ENCODE peak calls at places on chromosomes 12 and 14, in six cellular contexts. R is NB4, E is pancreas, C is fibroblast of lung, G is SK-N-MC, A is SK-N-SH. U is an unnamed sample.

GRCh38 chr12:82398883-82399282 is 40.6 kb downstream of the METTL25 start:
- DNase-seq in R (no peak), E (no peak), C (no peak), G (no peak), A (no peak), U (no peak)

GRCh38 chr14:78403278-78403815 is 233.2 kb downstream of the NRXN3 start:
- DNase-seq in R (peak), E (no peak), C (no peak), G (no peak), A (no peak), U (no peak)

GRCh38 chr14:93936245-93936644 is 9.1 kb downstream of the FAM181A start:
- DNase-seq in R (peak), E (no peak), C (no peak), G (peak), A (peak), U (peak)

GRCh38 chr14:32635103-32635719 is 303.5 kb upstream of the NPAS3 start:
- DNase-seq in R (no peak), E (no peak), C (peak), G (no peak), A (no peak), U (no peak)

GRCh38 chr14:90846511-90846910 is 30.3 kb upstream of the TTC7B start:
- DNase-seq in R (peak), E (no peak), C (no peak), G (no peak), A (no peak), U (no peak)

GRCh38 chr12:130202201-130202600 is 39.9 kb downstream of the FZD10 start:
- DNase-seq in R (no peak), E (no peak), C (no peak), G (no peak), A (no peak), U (no peak)

GRCh38 chr12:52698634-52699340 is 4.5 kb downstream of the KRT77 start:
- DNase-seq in R (no peak), E (no peak), C (no peak), G (no peak), A (no peak), U (no peak)

GRCh38 chr12:132285991-132286681 is 43.3 kb downstream of the GALNT9 start:
- DNase-seq in R (no peak), E (peak), C (peak), G (no peak), A (peak), U (no peak)

GRCh38 chr12:52003016-52003550 is 3.7 kb upstream of the TAMALIN start:
- DNase-seq in R (no peak), E (no peak), C (no peak), G (no peak), A (no peak), U (no peak)

GRCh38 chr12:108564724-108565123 is 2.3 kb downstream of the ISCU start:
- DNase-seq in R (no peak), E (no peak), C (no peak), G (no peak), A (no peak), U (no peak)

GRCh38 chr14:34981743-34982420 is 910 bp upstream of the SRP54 start:
- DNase-seq in R (peak), E (peak), C (no peak), G (no peak), A (peak), U (no peak)

GRCh38 chr12:5571115-5571514 is 139.2 kb downstream of the NTF3 start:
- DNase-seq in R (no peak), E (no peak), C (no peak), G (no peak), A (no peak), U (no peak)

GRCh38 chr12:17283563-17283962 is 677.6 kb upstream of the LMO3 start:
- DNase-seq in R (no peak), E (no peak), C (no peak), G (no peak), A (no peak), U (no peak)

GRCh38 chr14:65065719-65066118 is 36.6 kb downstream of the MAX start:
- DNase-seq in R (no peak), E (no peak), C (no peak), G (no peak), A (no peak), U (no peak)

GRCh38 chr14:100665518-100666032 is 61.1 kb upstream of the DLK1 start:
- DNase-seq in R (no peak), E (peak), C (peak), G (no peak), A (no peak), U (no peak)

GRCh38 chr12:47079894-47080724 is at the start of gene AMIGO2:
- DNase-seq in R (peak), E (peak), C (peak), G (no peak), A (no peak), U (peak)

GRCh38 chr12:60487284-60487683 is 891.5 kb downstream of the SLC16A7 start:
- DNase-seq in R (no peak), E (no peak), C (no peak), G (no peak), A (no peak), U (no peak)

GRCh38 chr12:78361683-78362082 is 502.9 kb upstream of the SYT1 start:
- DNase-seq in R (no peak), E (no peak), C (no peak), G (no peak), A (no peak), U (no peak)

GRCh38 chr14:64685364-64686130 is 18.7 kb upstream of the PLEKHG3 start:
- DNase-seq in R (peak), E (no peak), C (no peak), G (no peak), A (peak), U (no peak)

GRCh38 chr12:113291586-113291985 is 43.3 kb downstream of the SLC8B1 start:
- DNase-seq in R (no peak), E (no peak), C (no peak), G (no peak), A (peak), U (no peak)

GRCh38 chr12:124994435-124994975 is 1.1 kb downstream of the BRI3BP start:
- DNase-seq in R (peak), E (no peak), C (no peak), G (no peak), A (no peak), U (peak)

GRCh38 chr14:36105401-36105800 is 71.1 kb downstream of the PTCSC3 start:
- DNase-seq in R (peak), E (no peak), C (no peak), G (no peak), A (no peak), U (no peak)

GRCh38 chr14:51604078-51604477 is 47.6 kb upstream of the FRMD6 start:
- DNase-seq in R (no peak), E (no peak), C (peak), G (no peak), A (no peak), U (no peak)
- H3K4me3 ChIP-seq in R (no peak), E (no peak), C (no peak), G (no peak), A (no peak), U (no peak)

DNA sequence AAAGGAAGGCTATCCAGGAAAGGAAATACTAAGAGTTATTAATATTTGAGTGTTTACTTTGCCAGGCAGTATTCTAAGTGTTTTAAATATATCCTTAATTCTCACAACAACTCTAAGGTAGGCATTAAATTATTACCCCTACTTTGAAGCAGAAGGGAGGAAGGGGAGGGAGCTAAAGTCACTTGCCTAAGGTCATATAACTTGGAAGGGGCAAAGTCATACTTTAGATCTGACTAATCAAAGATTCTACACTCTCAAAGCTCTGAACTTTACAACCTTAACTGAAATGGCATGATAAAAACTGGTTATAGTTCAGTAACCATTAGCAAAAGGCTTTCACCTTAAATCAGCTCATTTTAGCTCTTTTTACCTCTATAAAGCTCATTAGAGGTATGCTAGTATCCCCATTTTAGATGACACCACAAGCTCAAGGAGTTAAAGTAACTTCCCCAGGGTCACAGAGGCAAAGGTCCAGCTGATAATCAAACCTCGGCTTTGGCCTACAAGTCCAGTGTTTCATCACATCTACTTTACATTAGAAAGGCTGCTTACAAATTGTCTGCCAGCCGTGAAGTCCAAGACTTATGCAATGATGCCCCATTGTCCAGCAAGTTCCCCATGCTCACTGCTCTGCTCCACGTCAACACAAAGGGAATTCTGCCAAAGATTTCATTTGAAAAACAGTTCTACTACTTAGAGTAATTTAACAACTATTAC is 223.9 kb downstream of the MED13L start:
- DNase-seq in R (peak), E (no peak), C (peak), G (no peak), A (no peak), U (no peak)
- H3K4me3 ChIP-seq in R (no peak), E (no peak), C (no peak), G (no peak), A (no peak), U (no peak)

DNA sequence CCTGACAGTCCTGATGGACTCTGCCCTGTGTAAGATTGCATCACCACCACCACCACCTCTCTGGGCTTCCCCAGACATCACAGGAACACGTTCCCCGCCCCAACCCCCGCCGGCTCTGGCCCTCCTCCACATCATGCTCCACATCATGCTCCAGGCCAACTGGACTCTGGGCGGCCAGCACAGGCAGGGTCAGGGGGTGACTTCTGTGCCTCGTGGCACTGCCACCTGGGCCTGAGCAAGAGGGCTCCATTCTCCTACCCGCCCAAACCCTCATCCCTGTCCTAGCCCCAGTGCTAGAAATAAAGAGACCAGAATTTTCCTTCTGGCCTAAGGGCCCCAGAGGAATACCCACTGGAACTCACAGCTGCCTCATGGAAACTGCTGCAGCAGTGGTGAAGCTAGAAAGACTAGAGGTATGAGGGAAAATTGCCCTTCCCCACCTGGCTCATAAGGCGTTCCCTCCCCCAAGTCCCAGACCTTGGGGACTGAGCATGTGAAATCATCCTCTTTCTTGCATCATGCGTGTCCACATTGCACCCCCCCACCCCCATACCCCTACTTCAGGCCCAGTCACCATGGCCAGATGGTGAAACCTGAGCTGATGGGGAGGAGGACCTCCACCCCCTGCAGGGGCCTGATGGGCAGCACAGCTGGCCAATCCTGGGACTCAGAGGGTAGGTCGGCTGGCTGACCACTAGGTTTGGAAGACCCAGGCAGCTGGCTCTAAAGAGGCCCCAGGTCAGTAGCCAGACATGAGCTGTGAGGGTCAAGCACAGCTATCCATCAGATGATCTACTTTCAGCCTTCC is at the start of gene INHBE:
- DNase-seq in R (peak), E (no peak), C (peak), G (no peak), A (no peak), U (no peak)
- H3K4me3 ChIP-seq in R (no peak), E (no peak), C (no peak), G (no peak), A (no peak), U (peak)

GRCh38 chr12:116540617-116541152 is 18.5 kb upstream of the MAP1LC3B2 start:
- DNase-seq in R (no peak), E (no peak), C (no peak), G (no peak), A (no peak), U (no peak)
- H3K4me3 ChIP-seq in R (no peak), E (no peak), C (no peak), G (peak), A (peak), U (no peak)

GRCh38 chr14:103378042-103378854 is 7.0 kb upstream of the MARK3 start:
- DNase-seq in R (peak), E (no peak), C (no peak), G (no peak), A (no peak), U (no peak)
- H3K4me3 ChIP-seq in R (no peak), E (no peak), C (no peak), G (no peak), A (no peak), U (no peak)

GRCh38 chr12:116472193-116472592 is 87.0 kb upstream of the MAP1LC3B2 start:
- DNase-seq in R (no peak), E (no peak), C (no peak), G (no peak), A (no peak), U (no peak)

GRCh38 chr12:116474331-116474730 is 84.8 kb upstream of the MAP1LC3B2 start:
- DNase-seq in R (peak), E (no peak), C (no peak), G (no peak), A (no peak), U (no peak)

GRCh38 chr12:116476227-116476852 is 82.8 kb upstream of the MAP1LC3B2 start:
- DNase-seq in R (no peak), E (peak), C (peak), G (no peak), A (no peak), U (no peak)

GRCh38 chr12:116474899-116475298 is 84.3 kb upstream of the MAP1LC3B2 start:
- DNase-seq in R (no peak), E (no peak), C (no peak), G (no peak), A (no peak), U (no peak)

DNA sequence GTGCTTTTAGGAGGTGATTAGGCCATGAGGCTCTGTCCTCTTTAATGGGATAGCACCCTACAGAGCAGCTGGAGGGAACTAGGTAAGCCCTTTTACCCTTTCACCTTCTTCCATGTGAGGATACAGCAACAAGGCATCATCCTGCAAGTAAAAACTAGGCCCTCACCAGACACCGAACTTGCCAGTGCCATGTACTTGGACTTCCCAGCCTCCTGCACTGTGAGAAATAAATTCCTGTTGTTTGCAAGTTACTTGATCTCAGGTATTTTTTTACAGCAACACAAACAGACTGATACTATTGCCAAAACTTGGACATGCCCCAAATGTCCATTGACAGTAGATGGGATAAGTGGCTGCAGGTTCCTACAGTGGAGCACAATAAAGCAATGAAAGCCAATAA is 85.8 kb upstream of the MAP1LC3B2 start:
- DNase-seq in R (no peak), E (no peak), C (no peak), G (no peak), A (no peak), U (no peak)
- H3K4me3 ChIP-seq in R (no peak), E (no peak), C (no peak), G (no peak), A (no peak), U (no peak)

GRCh38 chr14:63204407-63205280 is at the start of gene RHOJ:
- DNase-seq in R (no peak), E (no peak), C (peak), G (peak), A (no peak), U (no peak)
- H3K4me3 ChIP-seq in R (no peak), E (peak), C (peak), G (peak), A (peak), U (no peak)

GRCh38 chr12:109875572-109876131 is 4.7 kb downstream of the GLTP start:
- DNase-seq in R (no peak), E (no peak), C (no peak), G (no peak), A (peak), U (no peak)
- H3K4me3 ChIP-seq in R (no peak), E (no peak), C (no peak), G (no peak), A (no peak), U (no peak)

GRCh38 chr14:103206023-103206481 is 82.8 kb downstream of the TNFAIP2 start:
- DNase-seq in R (no peak), E (no peak), C (no peak), G (no peak), A (no peak), U (no peak)
- H3K4me3 ChIP-seq in R (no peak), E (peak), C (peak), G (no peak), A (no peak), U (no peak)

U was measured in naive thymus-derived CD4-positive, alpha-beta T cell.